ENCODE peak calls at places on chromosomes 1 and 21, in five cellular contexts. L is GM12864, T is neural crest cell, G is H9, F is AG09309. X is an unnamed sample.
A peak's percentile ranks its signal among the peaks of the same experiment; 100 is the strongest.

GRCh38 chr1:167790117-167790516 is 68.3 kb downstream of the MPZL1 start:
- DNase-seq in T (no peak), G (no peak), L (no peak), F (no peak), X (no peak)

GRCh38 chr1:91546876-91547275 is 46.2 kb downstream of the CDC7 start:
- DNase-seq in G (no peak), T (no peak), L (no peak), F (no peak), X (no peak)

GRCh38 chr1:180171691-180172090 is 17.0 kb downstream of the QSOX1 start:
- DNase-seq in L (no peak), T (no peak), G (no peak), F (no peak), X (no peak)

GRCh38 chr1:65068202-65069011 is 79.6 kb upstream of the AK4 start:
- DNase-seq in T (no peak), F (no peak), L (no peak), G (no peak), X (no peak)

GRCh38 chr1:173603056-173603591 is at the start of gene SLC9C2:
- DNase-seq in F (no peak), T (no peak), L (no peak), G (no peak), X (no peak)

GRCh38 chr1:92424376-92424775 is 62.3 kb downstream of the GFI1 start:
- DNase-seq in F (no peak), L (no peak), G (no peak), T (no peak), X (no peak)

GRCh38 chr1:11761988-11762406 is at the start of gene C1orf167:
- DNase-seq in L (no peak), F (no peak), G (peak; percentile 70), T (peak; percentile 29), X (peak; percentile 10)

GRCh38 chr21:15839601-15840000 is 109.8 kb downstream of the USP25 start:
- DNase-seq in F (no peak), G (no peak), T (no peak), L (no peak), X (no peak)

GRCh38 chr1:162878000-162878596 is 17.1 kb upstream of the CCDC190 start:
- DNase-seq in F (peak; percentile 38), T (peak; percentile 51), L (no peak), G (peak; percentile 74), X (no peak)

GRCh38 chr1:100613817-100614559 is 76.0 kb downstream of the GPR88 start:
- DNase-seq in T (no peak), G (no peak), L (no peak), F (no peak), X (no peak)

GRCh38 chr1:238177960-238178359 is 287.2 kb upstream of the ZP4 start:
- DNase-seq in L (no peak), T (no peak), G (no peak), F (no peak), X (no peak)

GRCh38 chr1:181896824-181897223 is 164.7 kb downstream of the ZNF648 start:
- DNase-seq in G (no peak), L (no peak), T (no peak), F (no peak), X (no peak)

GRCh38 chr1:150056407-150056806 is 11.2 kb upstream of the VPS45 start:
- DNase-seq in L (no peak), G (no peak), F (no peak), T (no peak), X (no peak)

GRCh38 chr21:16086936-16087335 is 357.2 kb downstream of the USP25 start:
- DNase-seq in L (no peak), T (no peak), F (no peak), G (no peak), X (no peak)

GRCh38 chr1:111762332-111762731 is 6.6 kb downstream of the DDX20 start:
- DNase-seq in T (no peak), F (no peak), L (no peak), G (no peak), X (no peak)

GRCh38 chr21:31288191-31288590 is 55.9 kb downstream of the TIAM1 start:
- DNase-seq in F (no peak), L (no peak), G (no peak), T (no peak), X (no peak)

GRCh38 chr1:94540440-94541174 is 952 bp downstream of the F3 start:
- DNase-seq in L (no peak), F (no peak), G (no peak), T (no peak), X (no peak)

GRCh38 chr1:186139115-186139514 is 235.9 kb downstream of the TPR start:
- DNase-seq in F (no peak), T (no peak), L (no peak), G (no peak), X (no peak)

GRCh38 chr1:229088711-229089110 is 182.2 kb upstream of the RAB4A start:
- DNase-seq in F (no peak), L (no peak), G (no peak), T (no peak), X (no peak)

GRCh38 chr21:35223480-35224156 is 174.5 kb upstream of the RUNX1 start:
- DNase-seq in T (no peak), F (no peak), L (no peak), G (no peak), X (no peak)

GRCh38 chr21:37166733-37167132 is 93.7 kb downstream of the TTC3 start:
- DNase-seq in G (peak; percentile 43), L (no peak), F (no peak), T (no peak), X (no peak)

GRCh38 chr21:38506606-38507331 is 8.5 kb upstream of the ERG start:
- DNase-seq in T (no peak), F (no peak), L (no peak), G (no peak), X (no peak)

GRCh38 chr1:82819234-82819633 is 1018.5 kb downstream of the ADGRL2 start:
- DNase-seq in G (no peak), T (no peak), F (no peak), L (no peak), X (no peak)

GRCh38 chr1:64062941-64063581 is 140.4 kb upstream of the UBE2U start:
- DNase-seq in L (no peak), G (no peak), T (no peak), F (no peak), X (no peak)

GRCh38 chr1:89529196-89529595 is 4.6 kb downstream of the LRRC8B start:
- DNase-seq in F (no peak), L (no peak), T (no peak), G (no peak), X (no peak)

GRCh38 chr1:91712981-91713841 is 172.7 kb downstream of the TGFBR3 start:
- DNase-seq in L (peak; percentile 26), F (no peak), T (no peak), G (no peak), X (peak; percentile 15)

GRCh38 chr1:246482780-246483179 is 24.3 kb downstream of the SMYD3 start:
- DNase-seq in G (no peak), T (no peak), F (no peak), L (no peak), X (no peak)

GRCh38 chr1:185435696-185436379 is 118.8 kb upstream of the IVNS1ABP start:
- DNase-seq in G (no peak), L (no peak), F (no peak), T (no peak), X (no peak)

GRCh38 chr1:168623003-168623828 is 46.8 kb downstream of the XCL1 start:
- DNase-seq in T (no peak), L (no peak), G (no peak), F (peak; percentile 31), X (no peak)

GRCh38 chr1:203631349-203631748 is 4.7 kb downstream of the ATP2B4 start:
- DNase-seq in G (no peak), T (no peak), F (no peak), L (no peak), X (no peak)

GRCh38 chr1:203629509-203630082 is 3.0 kb downstream of the ATP2B4 start:
- DNase-seq in L (no peak), T (peak; percentile 58), F (no peak), G (peak; percentile 54), X (peak; percentile 60)

GRCh38 chr1:203631946-203632345 is 5.3 kb downstream of the ATP2B4 start:
- DNase-seq in F (no peak), T (no peak), G (no peak), L (no peak), X (no peak)

GRCh38 chr1:203630697-203631096 is 4.1 kb downstream of the ATP2B4 start:
- DNase-seq in L (no peak), T (no peak), F (no peak), G (no peak), X (no peak)

GRCh38 chr1:203632941-203633340 is 6.3 kb downstream of the ATP2B4 start:
- DNase-seq in L (no peak), T (no peak), F (no peak), G (no peak), X (no peak)
- TF ChIP-seq CTCF in L (no peak), T (no peak), F (no peak), G (no peak), X (no peak)

GRCh38 chr1:25216123-25216522 is 16.2 kb downstream of the SYF2 start:
- DNase-seq in F (no peak), T (no peak), G (no peak), L (no peak), X (no peak)

GRCh38 chr1:25219661-25220251 is 12.5 kb downstream of the SYF2 start:
- DNase-seq in G (no peak), F (no peak), T (no peak), L (no peak), X (peak; percentile 34)

GRCh38 chr1:25217015-25217414 is 15.3 kb downstream of the SYF2 start:
- DNase-seq in L (no peak), G (no peak), T (no peak), F (no peak), X (no peak)

GRCh38 chr1:25220666-25221065 is 11.6 kb downstream of the SYF2 start:
- DNase-seq in L (no peak), T (no peak), G (no peak), F (no peak), X (no peak)

GRCh38 chr1:25217598-25218232 is 14.6 kb downstream of the SYF2 start:
- DNase-seq in G (no peak), T (no peak), F (no peak), L (no peak), X (no peak)
- TF ChIP-seq CTCF in G (peak; percentile 22), T (no peak), F (no peak), L (no peak), X (no peak)

GRCh38 chr1:9760824-9761223 is 62.9 kb downstream of the CLSTN1 start:
- DNase-seq in G (peak; percentile 61), T (no peak), L (no peak), F (no peak), X (no peak)
- TF ChIP-seq CTCF in G (no peak), T (no peak), L (no peak), F (no peak), X (no peak)

DNA sequence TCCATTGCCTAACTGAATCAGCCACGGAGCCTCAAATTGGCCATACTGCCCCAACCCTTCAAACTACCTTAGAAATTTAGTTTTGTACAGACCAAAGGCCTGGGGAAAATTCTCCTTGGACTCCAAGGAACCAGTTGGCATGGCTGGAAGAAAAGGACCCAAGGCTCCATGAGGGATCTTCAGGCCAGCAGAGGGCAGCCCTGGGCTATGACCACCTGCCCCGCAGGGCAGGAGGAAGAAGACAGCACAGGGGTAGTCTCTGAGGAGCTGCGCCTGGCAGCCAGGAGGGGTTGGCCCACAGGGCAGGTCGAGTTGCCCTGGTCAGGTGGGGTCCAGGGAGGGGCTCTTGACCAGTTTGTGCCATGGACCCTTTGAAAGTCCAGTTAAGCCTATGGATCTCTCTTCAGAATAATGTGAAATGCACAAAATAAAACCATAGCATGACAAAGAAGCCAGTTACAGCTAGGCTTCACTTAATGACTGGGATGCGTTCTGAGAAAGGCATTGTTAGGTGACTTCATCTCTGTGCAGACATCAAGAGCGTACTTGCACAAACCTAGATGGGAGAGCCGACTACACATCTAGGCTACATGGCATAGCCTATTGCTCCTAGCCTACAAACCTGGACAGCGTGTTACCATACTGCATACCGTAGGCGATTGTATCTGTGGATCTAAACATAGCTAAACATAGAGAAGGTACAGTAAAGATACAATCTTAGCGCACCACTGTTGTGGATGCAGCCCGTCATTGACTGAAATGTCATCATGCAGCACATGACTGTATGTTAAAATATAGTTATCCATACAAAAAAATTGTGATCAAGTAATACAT is 26.1 kb downstream of the CACNA1S start:
- DNase-seq in L (no peak), F (no peak), G (peak; percentile 77), T (peak; percentile 16), X (peak; percentile 59)
- TF ChIP-seq CTCF in L (peak; percentile 65), F (peak; percentile 85), G (peak; percentile 81), T (peak; percentile 54), X (no peak)